ENCODE peak calls at places on chromosome 12, in ten cellular contexts. Z, L, N, X, J, U, Q, O, Y and B are unnamed samples.
A peak's percentile ranks its signal among the peaks of the same experiment; 100 is the strongest.

GRCh38 chr12:22702690-22703089 is 77.7 kb downstream of the ETNK1 start:
- DNase-seq in Z (no peak), L (peak; percentile 7), N (no peak), X (no peak), J (no peak), U (no peak), Q (no peak), O (no peak), Y (no peak), B (no peak)

GRCh38 chr12:14356147-14356546 is 9.3 kb upstream of the ATF7IP start:
- DNase-seq in Z (no peak), L (peak; percentile 46), N (no peak), X (no peak), J (no peak), U (no peak), Q (no peak), O (no peak), Y (no peak), B (no peak)

GRCh38 chr12:131537267-131537920 is 173.5 kb upstream of the SFSWAP start:
- DNase-seq in Z (no peak), L (no peak), N (no peak), X (no peak), J (no peak), U (no peak), Q (no peak), O (no peak), Y (no peak), B (no peak)

GRCh38 chr12:92434607-92435025 is 268.2 kb upstream of the PLEKHG7 start:
- DNase-seq in Z (no peak), L (no peak), N (no peak), X (no peak), J (no peak), U (no peak), Q (no peak), O (no peak), Y (no peak), B (no peak)

GRCh38 chr12:18428416-18428815 is 167.1 kb downstream of the PIK3C2G start:
- DNase-seq in Z (peak; percentile 26), L (no peak), N (no peak), X (peak; percentile 11), J (no peak), U (no peak), Q (no peak), O (peak; percentile 23), Y (no peak), B (no peak)

GRCh38 chr12:92993259-92993658 is 64.2 kb upstream of the EEA1 start:
- DNase-seq in Z (no peak), L (no peak), N (no peak), X (no peak), J (no peak), U (no peak), Q (no peak), O (no peak), Y (no peak), B (no peak)

GRCh38 chr12:110256780-110257431 is 24.1 kb upstream of the ATP2A2 start:
- DNase-seq in Z (no peak), L (no peak), N (no peak), X (no peak), J (no peak), U (no peak), Q (no peak), O (no peak), Y (no peak), B (no peak)

GRCh38 chr12:76670776-76671175 is 93.1 kb upstream of the ZDHHC17 start:
- DNase-seq in Z (peak; percentile 67), L (peak; percentile 63), N (no peak), X (peak; percentile 59), J (no peak), U (no peak), Q (no peak), O (no peak), Y (no peak), B (no peak)

GRCh38 chr12:52581481-52581880 is 7.8 kb upstream of the KRT74 start:
- DNase-seq in Z (peak; percentile 45), L (peak; percentile 77), N (no peak), X (peak; percentile 22), J (no peak), U (no peak), Q (no peak), O (peak; percentile 40), Y (no peak), B (no peak)
- H3K27me3 ChIP-seq in Z (no peaks in the 10 kb centered on the region), L (peaks cover 10% of the 10 kb centered on the region), N (no peaks in the 10 kb centered on the region), X (peaks cover 4% of the 10 kb centered on the region), J (no peaks in the 10 kb centered on the region), U (peaks cover 75% of the 10 kb centered on the region), Q (no peaks in the 10 kb centered on the region), O (no peaks in the 10 kb centered on the region), Y (peaks cover 2% of the 10 kb centered on the region), B (peaks cover 6% of the 10 kb centered on the region)

GRCh38 chr12:57620245-57620935 is 9.2 kb downstream of the ARHGEF25 start:
- DNase-seq in Z (no peak), L (no peak), N (no peak), X (no peak), J (no peak), U (no peak), Q (no peak), O (no peak), Y (no peak), B (no peak)
- TF ChIP-seq EZH2 in Z (no peak), L (peak; percentile 4), N (no peak), X (no peak), J (no peak), U (no peak), Q (peak; percentile 70), O (no peak), Y (no peak), B (no peak)

GRCh38 chr12:49567611-49568441 is at the start of gene MCRS1:
- DNase-seq in Z (peak; percentile 85), L (peak; percentile 98), N (peak; percentile 86), X (peak; percentile 78), J (peak; percentile 96), U (peak; percentile 97), Q (peak; percentile 98), O (peak; percentile 69), Y (peak; percentile 94), B (peak; percentile 90)
- H3K4me1 ChIP-seq in Z (peaks cover 3% of the 10 kb centered on the region), L (peaks cover 11% of the 10 kb centered on the region), N (peaks cover 8% of the 10 kb centered on the region), X (peaks cover 7% of the 10 kb centered on the region), J (peaks cover 10% of the 10 kb centered on the region), U (peaks cover 4% of the 10 kb centered on the region), Q (peaks cover 6% of the 10 kb centered on the region), O (peaks cover 10% of the 10 kb centered on the region), Y (peaks cover 14% of the 10 kb centered on the region), B (peaks cover 49% of the 10 kb centered on the region)

DNA sequence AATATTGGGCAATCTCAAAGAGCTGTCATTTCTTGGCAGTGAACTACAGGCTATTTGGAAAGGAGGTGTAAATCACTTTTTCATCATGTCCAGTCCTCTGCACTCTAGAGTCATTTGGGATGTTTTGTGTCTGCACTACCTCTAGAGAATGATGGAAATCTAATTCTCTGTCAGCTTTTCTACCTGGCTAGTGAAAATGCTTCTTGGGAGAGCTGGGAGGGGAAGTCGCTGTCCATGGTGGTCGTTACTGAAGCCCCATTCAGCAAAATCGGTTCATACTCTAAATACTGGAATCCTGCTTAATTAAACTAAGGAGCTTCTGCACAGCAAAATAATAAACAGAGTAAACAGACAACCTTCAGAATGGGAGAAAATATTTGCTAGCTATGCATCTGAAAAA is 251.8 kb downstream of the APAF1 start:
- DNase-seq in Z (peak; percentile 27), L (peak; percentile 13), N (no peak), X (no peak), J (peak; percentile 67), U (no peak), Q (peak; percentile 61), O (no peak), Y (no peak), B (peak; percentile 8)
- H3K27me3 ChIP-seq in Z (peaks cover 20% of the 10 kb centered on the region), L (peaks cover 48% of the 10 kb centered on the region), N (peaks cover 15% of the 10 kb centered on the region), X (peaks cover 46% of the 10 kb centered on the region), J (peaks cover 80% of the 10 kb centered on the region), U (peaks cover 5% of the 10 kb centered on the region), Q (peaks cover 48% of the 10 kb centered on the region), O (peaks cover 32% of the 10 kb centered on the region), Y (peaks cover 48% of the 10 kb centered on the region), B (no peaks in the 10 kb centered on the region)

GRCh38 chr12:48978741-48979601 is 849 bp downstream of the WNT1 start:
- DNase-seq in Z (no peak), L (no peak), N (no peak), X (no peak), J (peak; percentile 30), U (no peak), Q (no peak), O (no peak), Y (no peak), B (no peak)
- TF ChIP-seq EZH2 in Z (peak; percentile 92), L (peak; percentile 96), N (no peak), X (peak; percentile 71), J (peak; percentile 60), U (peak; percentile 57), Q (peak; percentile 91), O (peak; percentile 95), Y (peak; percentile 90), B (no peak)

DNA sequence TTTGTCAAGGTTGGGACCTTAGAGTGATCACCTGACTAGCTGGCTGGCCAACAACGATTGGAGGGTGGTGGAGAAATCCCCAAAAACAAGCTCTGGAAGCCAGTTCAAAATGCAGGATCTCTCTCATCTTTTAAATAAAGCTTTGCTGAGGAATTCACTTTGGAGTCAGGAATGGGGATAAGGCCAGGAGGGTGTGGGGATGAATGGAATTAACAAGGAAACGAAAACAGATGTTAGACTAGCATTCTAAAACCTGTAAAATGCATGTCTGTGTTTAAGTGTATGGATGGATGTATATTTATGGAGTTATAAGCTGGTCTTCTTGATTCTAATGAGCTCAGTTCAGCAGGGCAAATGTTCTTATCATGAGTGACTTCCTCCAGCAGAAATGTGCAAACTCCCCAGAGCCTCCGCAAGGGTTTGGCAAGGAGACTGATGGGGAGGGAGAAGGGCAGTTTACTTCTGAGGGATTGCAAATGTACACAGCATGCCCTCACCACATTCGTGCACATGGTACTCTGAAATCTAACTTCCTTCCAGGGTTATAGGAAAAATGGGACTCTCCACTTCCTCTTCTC is 149.1 kb downstream of the NTF3 start:
- DNase-seq in Z (no peak), L (peak; percentile 41), N (no peak), X (no peak), J (no peak), U (no peak), Q (no peak), O (no peak), Y (no peak), B (no peak)
- H3K4me1 ChIP-seq in Z (no peaks in the 10 kb centered on the region), L (peaks cover 16% of the 10 kb centered on the region), N (peaks cover under 1% of the 10 kb centered on the region), X (peaks cover 1% of the 10 kb centered on the region), J (peaks cover 31% of the 10 kb centered on the region), U (no peaks in the 10 kb centered on the region), Q (peaks cover under 1% of the 10 kb centered on the region), O (no peaks in the 10 kb centered on the region), Y (peaks cover 59% of the 10 kb centered on the region), B (no peaks in the 10 kb centered on the region)

DNA sequence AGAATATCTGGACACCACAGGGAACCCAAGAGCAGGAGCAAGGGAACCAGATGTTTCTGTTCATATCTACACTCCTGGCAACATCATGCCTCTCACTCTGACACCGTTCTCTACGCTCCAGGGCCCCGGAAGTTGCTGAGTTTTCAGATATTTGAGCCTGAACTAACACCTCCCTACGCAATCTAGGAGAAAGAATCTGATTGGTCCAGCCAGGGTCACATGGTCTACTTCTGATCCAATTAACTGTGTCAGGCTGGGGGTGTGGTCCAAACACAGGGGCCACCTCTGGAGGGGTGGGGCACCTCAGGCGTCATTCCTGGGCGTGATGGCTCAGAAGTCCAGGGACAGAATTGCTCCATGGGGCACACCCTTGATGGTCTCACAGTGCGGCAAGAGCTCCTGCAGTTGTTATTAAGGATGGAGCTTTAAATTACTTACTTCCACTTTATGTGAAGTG is 165.5 kb downstream of the PTPN11 start:
- DNase-seq in Z (no peak), L (no peak), N (peak; percentile 41), X (no peak), J (peak; percentile 18), U (no peak), Q (peak; percentile 89), O (no peak), Y (no peak), B (no peak)
- H3K27me3 ChIP-seq in Z (no peaks in the 10 kb centered on the region), L (no peaks in the 10 kb centered on the region), N (no peaks in the 10 kb centered on the region), X (no peaks in the 10 kb centered on the region), J (peaks cover 97% of the 10 kb centered on the region), U (no peaks in the 10 kb centered on the region), Q (peaks cover 56% of the 10 kb centered on the region), O (no peaks in the 10 kb centered on the region), Y (no peaks in the 10 kb centered on the region), B (peaks cover 3% of the 10 kb centered on the region)